ENCODE peak calls at places on chromosomes 2 and 18, in eight cellular contexts. One of them, this sample, is unnamed.

GRCh38 chr2:178886006-178886405 is 78.8 kb upstream of the TTN start:
- DNase-seq in AG04449: no peak
- DNase-seq in GM23248: no peak
- DNase-seq in upper lobe of right lung: no peak
- DNase-seq in testis: no peak
- DNase-seq in endothelial cell of umbilical vein: no peak
- DNase-seq in left ventricle myocardium inferior: no peak
- DNase-seq in fibroblast of pulmonary artery: no peak
- DNase-seq in this sample: no peak

GRCh38 chr2:143725425-143725824 is 596.2 kb downstream of the ARHGAP15 start:
- DNase-seq in AG04449: no peak
- DNase-seq in GM23248: no peak
- DNase-seq in upper lobe of right lung: no peak
- DNase-seq in testis: no peak
- DNase-seq in endothelial cell of umbilical vein: no peak
- DNase-seq in left ventricle myocardium inferior: no peak
- DNase-seq in fibroblast of pulmonary artery: no peak
- DNase-seq in this sample: no peak

GRCh38 chr2:149819356-149819957 is 231.9 kb upstream of the MMADHC start:
- DNase-seq in AG04449: no peak
- DNase-seq in GM23248: no peak
- DNase-seq in upper lobe of right lung: no peak
- DNase-seq in testis: no peak
- DNase-seq in endothelial cell of umbilical vein: no peak
- DNase-seq in left ventricle myocardium inferior: no peak
- DNase-seq in fibroblast of pulmonary artery: no peak
- DNase-seq in this sample: no peak

GRCh38 chr2:131121464-131121863 is 16.3 kb downstream of the PLEKHB2 start:
- DNase-seq in AG04449: no peak
- DNase-seq in GM23248: peak
- DNase-seq in upper lobe of right lung: no peak
- DNase-seq in testis: no peak
- DNase-seq in endothelial cell of umbilical vein: no peak
- DNase-seq in left ventricle myocardium inferior: no peak
- DNase-seq in fibroblast of pulmonary artery: peak
- DNase-seq in this sample: no peak

GRCh38 chr18:57813245-57813644 is 10.1 kb upstream of the ATP8B1 start:
- DNase-seq in AG04449: peak
- DNase-seq in GM23248: peak
- DNase-seq in upper lobe of right lung: no peak
- DNase-seq in testis: no peak
- DNase-seq in endothelial cell of umbilical vein: peak
- DNase-seq in left ventricle myocardium inferior: no peak
- DNase-seq in fibroblast of pulmonary artery: peak
- DNase-seq in this sample: peak

GRCh38 chr2:135167273-135167672 is 115.2 kb downstream of the RAB3GAP1 start:
- DNase-seq in AG04449: no peak
- DNase-seq in GM23248: no peak
- DNase-seq in upper lobe of right lung: no peak
- DNase-seq in testis: no peak
- DNase-seq in endothelial cell of umbilical vein: no peak
- DNase-seq in left ventricle myocardium inferior: no peak
- DNase-seq in fibroblast of pulmonary artery: no peak
- DNase-seq in this sample: no peak

GRCh38 chr2:29910465-29910864 is 10.9 kb downstream of the ALK start:
- DNase-seq in AG04449: no peak
- DNase-seq in GM23248: no peak
- DNase-seq in upper lobe of right lung: no peak
- DNase-seq in testis: no peak
- DNase-seq in endothelial cell of umbilical vein: no peak
- DNase-seq in left ventricle myocardium inferior: no peak
- DNase-seq in fibroblast of pulmonary artery: no peak
- DNase-seq in this sample: no peak

GRCh38 chr18:43757273-43757672 is 480.0 kb upstream of the SYT4 start:
- DNase-seq in AG04449: no peak
- DNase-seq in GM23248: no peak
- DNase-seq in upper lobe of right lung: no peak
- DNase-seq in testis: no peak
- DNase-seq in endothelial cell of umbilical vein: no peak
- DNase-seq in left ventricle myocardium inferior: no peak
- DNase-seq in fibroblast of pulmonary artery: no peak
- DNase-seq in this sample: no peak

GRCh38 chr2:15334650-15335326 is 226.3 kb downstream of the NBAS start:
- DNase-seq in AG04449: peak
- DNase-seq in GM23248: peak
- DNase-seq in upper lobe of right lung: no peak
- DNase-seq in testis: no peak
- DNase-seq in endothelial cell of umbilical vein: no peak
- DNase-seq in left ventricle myocardium inferior: no peak
- DNase-seq in fibroblast of pulmonary artery: peak
- DNase-seq in this sample: no peak

GRCh38 chr18:8045890-8046289 is 478.8 kb downstream of the PTPRM start:
- DNase-seq in AG04449: no peak
- DNase-seq in GM23248: peak
- DNase-seq in upper lobe of right lung: no peak
- DNase-seq in testis: no peak
- DNase-seq in endothelial cell of umbilical vein: no peak
- DNase-seq in left ventricle myocardium inferior: no peak
- DNase-seq in fibroblast of pulmonary artery: no peak
- DNase-seq in this sample: no peak

GRCh38 chr2:131062066-131062465 is 31.2 kb downstream of the FAM168B start:
- DNase-seq in AG04449: no peak
- DNase-seq in GM23248: no peak
- DNase-seq in upper lobe of right lung: no peak
- DNase-seq in testis: no peak
- DNase-seq in endothelial cell of umbilical vein: peak
- DNase-seq in left ventricle myocardium inferior: no peak
- DNase-seq in fibroblast of pulmonary artery: no peak
- DNase-seq in this sample: no peak

GRCh38 chr2:172324198-172324597 is 103.2 kb upstream of the ITGA6 start:
- DNase-seq in AG04449: no peak
- DNase-seq in GM23248: no peak
- DNase-seq in upper lobe of right lung: no peak
- DNase-seq in testis: no peak
- DNase-seq in endothelial cell of umbilical vein: no peak
- DNase-seq in left ventricle myocardium inferior: no peak
- DNase-seq in fibroblast of pulmonary artery: no peak
- DNase-seq in this sample: no peak

GRCh38 chr2:37561615-37562569 is 109.5 kb downstream of the CDC42EP3 start:
- DNase-seq in AG04449: peak
- DNase-seq in GM23248: peak
- DNase-seq in upper lobe of right lung: no peak
- DNase-seq in testis: peak
- DNase-seq in endothelial cell of umbilical vein: peak
- DNase-seq in left ventricle myocardium inferior: no peak
- DNase-seq in fibroblast of pulmonary artery: peak
- DNase-seq in this sample: no peak

GRCh38 chr2:44275915-44276279 is 617 bp downstream of the SLC3A1 start:
- DNase-seq in AG04449: no peak
- DNase-seq in GM23248: peak
- DNase-seq in upper lobe of right lung: no peak
- DNase-seq in testis: no peak
- DNase-seq in endothelial cell of umbilical vein: no peak
- DNase-seq in left ventricle myocardium inferior: no peak
- DNase-seq in fibroblast of pulmonary artery: peak
- DNase-seq in this sample: no peak

GRCh38 chr2:178247255-178247654 is 52.9 kb downstream of the OSBPL6 start:
- DNase-seq in AG04449: no peak
- DNase-seq in GM23248: no peak
- DNase-seq in upper lobe of right lung: no peak
- DNase-seq in testis: no peak
- DNase-seq in endothelial cell of umbilical vein: no peak
- DNase-seq in left ventricle myocardium inferior: no peak
- DNase-seq in fibroblast of pulmonary artery: no peak
- DNase-seq in this sample: no peak

GRCh38 chr18:73150199-73150598 is 282.4 kb upstream of the NETO1 start:
- DNase-seq in AG04449: no peak
- DNase-seq in GM23248: no peak
- DNase-seq in upper lobe of right lung: no peak
- DNase-seq in testis: no peak
- DNase-seq in endothelial cell of umbilical vein: no peak
- DNase-seq in left ventricle myocardium inferior: no peak
- DNase-seq in fibroblast of pulmonary artery: no peak
- DNase-seq in this sample: no peak

GRCh38 chr2:229237270-229237669 is 33.8 kb downstream of the PID1 start:
- DNase-seq in AG04449: no peak
- DNase-seq in GM23248: no peak
- DNase-seq in upper lobe of right lung: no peak
- DNase-seq in testis: no peak
- DNase-seq in endothelial cell of umbilical vein: no peak
- DNase-seq in left ventricle myocardium inferior: no peak
- DNase-seq in fibroblast of pulmonary artery: no peak
- DNase-seq in this sample: no peak

DNA sequence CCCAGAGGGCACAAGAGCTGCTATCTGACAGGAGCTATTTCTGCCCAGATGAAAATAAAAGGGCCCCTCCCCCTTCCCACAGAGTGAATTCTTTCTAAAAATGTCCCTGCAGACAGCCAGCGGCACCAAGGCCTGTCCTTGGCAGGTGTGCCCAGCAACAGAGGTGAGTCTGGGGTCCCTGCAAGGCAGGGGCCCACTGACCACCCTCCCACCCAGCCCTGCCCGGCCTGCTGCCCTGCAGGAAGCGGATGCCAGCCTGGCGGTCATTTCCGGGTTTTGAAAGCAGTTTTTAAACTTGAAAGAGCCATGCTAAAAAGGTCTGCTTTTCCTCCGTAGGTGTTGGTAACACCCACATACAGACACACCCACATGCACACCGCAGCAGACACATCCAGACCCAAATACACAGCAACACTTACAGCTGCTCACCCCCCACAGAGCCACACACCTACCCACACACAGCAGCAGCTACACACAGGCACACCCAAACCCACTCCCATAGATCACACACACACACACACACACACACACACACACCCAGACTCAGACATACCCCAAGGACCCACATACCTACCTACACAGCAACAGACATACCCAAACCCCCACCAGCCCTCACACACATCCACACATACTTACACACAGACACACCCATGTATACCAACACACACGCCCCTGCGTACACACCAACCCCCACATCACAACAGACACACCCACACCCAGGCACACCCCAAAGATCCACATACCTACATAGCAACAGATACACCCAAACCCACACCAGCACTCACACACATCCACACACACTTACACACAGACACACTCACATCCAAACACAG is 7.6 kb downstream of the ZFP36L2 start:
- DNase-seq in AG04449: no peak
- DNase-seq in GM23248: peak
- DNase-seq in upper lobe of right lung: peak
- DNase-seq in testis: peak
- DNase-seq in endothelial cell of umbilical vein: peak
- DNase-seq in left ventricle myocardium inferior: peak
- DNase-seq in fibroblast of pulmonary artery: peak
- DNase-seq in this sample: no peak
- H3K4me3 ChIP-seq in AG04449: peak
- H3K4me3 ChIP-seq in GM23248: peak
- H3K4me3 ChIP-seq in upper lobe of right lung: peak
- H3K4me3 ChIP-seq in testis: peak
- H3K4me3 ChIP-seq in endothelial cell of umbilical vein: no peak
- H3K4me3 ChIP-seq in left ventricle myocardium inferior: peak
- H3K4me3 ChIP-seq in fibroblast of pulmonary artery: no peak
- H3K4me3 ChIP-seq in this sample: no peak

DNA sequence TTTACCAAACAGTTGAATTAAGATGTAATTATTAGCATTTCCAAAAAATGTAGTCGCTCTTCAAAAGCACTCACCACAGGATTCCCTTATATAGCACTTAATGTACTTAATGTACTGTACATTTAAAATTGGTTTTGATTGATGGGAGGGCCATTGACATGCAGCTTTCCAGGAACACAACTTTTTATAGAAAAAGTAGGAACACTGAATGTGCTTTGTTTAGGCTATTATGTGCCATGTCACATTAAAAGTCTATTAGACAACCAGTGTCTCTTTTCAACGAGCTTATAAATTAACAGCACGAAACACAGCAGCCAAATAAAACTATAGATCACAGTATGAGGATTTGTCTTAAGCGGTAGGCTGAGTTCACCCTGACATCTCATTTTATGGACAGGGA is 301.1 kb downstream of the PRKCE start:
- DNase-seq in AG04449: no peak
- DNase-seq in GM23248: no peak
- DNase-seq in upper lobe of right lung: no peak
- DNase-seq in testis: no peak
- DNase-seq in endothelial cell of umbilical vein: no peak
- DNase-seq in left ventricle myocardium inferior: no peak
- DNase-seq in fibroblast of pulmonary artery: no peak
- DNase-seq in this sample: no peak
- H3K4me3 ChIP-seq in AG04449: no peak
- H3K4me3 ChIP-seq in GM23248: no peak
- H3K4me3 ChIP-seq in upper lobe of right lung: no peak
- H3K4me3 ChIP-seq in testis: no peak
- H3K4me3 ChIP-seq in endothelial cell of umbilical vein: no peak
- H3K4me3 ChIP-seq in left ventricle myocardium inferior: no peak
- H3K4me3 ChIP-seq in fibroblast of pulmonary artery: no peak
- H3K4me3 ChIP-seq in this sample: no peak

GRCh38 chr2:207706936-207707860 is 4.2 kb upstream of the CCNYL1 start:
- DNase-seq in AG04449: no peak
- DNase-seq in GM23248: no peak
- DNase-seq in upper lobe of right lung: no peak
- DNase-seq in testis: no peak
- DNase-seq in endothelial cell of umbilical vein: no peak
- DNase-seq in left ventricle myocardium inferior: no peak
- DNase-seq in fibroblast of pulmonary artery: no peak
- DNase-seq in this sample: no peak

GRCh38 chr2:207698303-207698702 is 13.1 kb upstream of the CCNYL1 start:
- DNase-seq in AG04449: no peak
- DNase-seq in GM23248: no peak
- DNase-seq in upper lobe of right lung: no peak
- DNase-seq in testis: no peak
- DNase-seq in endothelial cell of umbilical vein: no peak
- DNase-seq in left ventricle myocardium inferior: no peak
- DNase-seq in fibroblast of pulmonary artery: no peak
- DNase-seq in this sample: no peak

DNA sequence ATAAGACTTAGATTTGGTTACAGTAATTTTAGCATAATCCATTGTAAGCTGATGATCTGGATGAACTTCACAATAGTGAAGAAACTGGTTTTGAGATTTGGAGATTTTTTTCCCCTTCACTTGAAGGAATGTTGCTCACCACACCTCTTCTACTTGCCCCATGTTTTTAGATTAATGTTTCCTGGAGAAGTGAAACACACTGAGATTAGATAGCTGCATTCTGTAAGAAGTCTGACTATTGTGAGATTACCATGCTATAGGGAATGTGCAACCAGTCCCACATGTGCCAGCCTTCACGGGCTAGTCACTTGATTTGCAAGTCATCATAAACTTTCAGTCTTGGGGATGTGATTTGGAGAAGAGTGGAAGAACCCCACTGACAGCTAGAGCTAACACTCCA is 7.4 kb upstream of the CCNYL1 start:
- DNase-seq in AG04449: no peak
- DNase-seq in GM23248: no peak
- DNase-seq in upper lobe of right lung: no peak
- DNase-seq in testis: no peak
- DNase-seq in endothelial cell of umbilical vein: no peak
- DNase-seq in left ventricle myocardium inferior: no peak
- DNase-seq in fibroblast of pulmonary artery: no peak
- DNase-seq in this sample: no peak
- H3K4me3 ChIP-seq in AG04449: no peak
- H3K4me3 ChIP-seq in GM23248: no peak
- H3K4me3 ChIP-seq in upper lobe of right lung: no peak
- H3K4me3 ChIP-seq in testis: no peak
- H3K4me3 ChIP-seq in endothelial cell of umbilical vein: no peak
- H3K4me3 ChIP-seq in left ventricle myocardium inferior: no peak
- H3K4me3 ChIP-seq in fibroblast of pulmonary artery: no peak
- H3K4me3 ChIP-seq in this sample: no peak

GRCh38 chr2:66446178-66446860 is 11.4 kb downstream of the MEIS1 start:
- DNase-seq in AG04449: no peak
- DNase-seq in GM23248: peak
- DNase-seq in upper lobe of right lung: no peak
- DNase-seq in testis: peak
- DNase-seq in endothelial cell of umbilical vein: no peak
- DNase-seq in left ventricle myocardium inferior: peak
- DNase-seq in fibroblast of pulmonary artery: peak
- DNase-seq in this sample: no peak
- H3K4me3 ChIP-seq in AG04449: peak
- H3K4me3 ChIP-seq in GM23248: peak
- H3K4me3 ChIP-seq in upper lobe of right lung: peak
- H3K4me3 ChIP-seq in testis: peak
- H3K4me3 ChIP-seq in endothelial cell of umbilical vein: peak
- H3K4me3 ChIP-seq in left ventricle myocardium inferior: peak
- H3K4me3 ChIP-seq in fibroblast of pulmonary artery: peak
- H3K4me3 ChIP-seq in this sample: no peak